ENCODE peak calls at places on chromosomes 6 and 20, in six cellular contexts. G is brain microvascular endothelial cell; C is psoas muscle; B is CD8-positive, alpha-beta T cell; D is HL-60; Q is kidney. E is an unnamed sample.

GRCh38 chr6:138563650-138564049 is 64.4 kb upstream of the NHSL1 start:
- DNase-seq in G (no peak), Q (no peak), C (no peak), D (no peak), B (no peak), E (no peak)

GRCh38 chr6:152726313-152726712 is 24.3 kb upstream of the VIP start:
- DNase-seq in C (no peak), B (no peak), G (no peak), Q (no peak), D (no peak), E (no peak)

GRCh38 chr6:29414588-29414987 is at the start of gene OR12D1:
- DNase-seq in D (no peak), B (no peak), C (no peak), Q (no peak), G (no peak), E (no peak)

GRCh38 chr6:9086331-9086730 is 651.0 kb upstream of the SLC35B3 start:
- DNase-seq in G (no peak), B (no peak), D (no peak), Q (no peak), C (no peak), E (no peak)

GRCh38 chr6:125004198-125004597 is 42.0 kb downstream of the RNF217 start:
- DNase-seq in B (no peak), C (no peak), D (no peak), Q (no peak), G (no peak), E (no peak)

GRCh38 chr6:170522565-170523183 is 30.4 kb downstream of the PSMB1 start:
- DNase-seq in B (no peak), G (no peak), Q (no peak), C (no peak), D (peak), E (no peak)

GRCh38 chr20:15756001-15756400 is 817.2 kb downstream of the KIF16B start:
- DNase-seq in G (no peak), Q (no peak), C (no peak), D (no peak), B (no peak), E (no peak)

GRCh38 chr6:26223677-26224546 is 136.7 kb downstream of the HFE start:
- DNase-seq in C (peak), D (no peak), G (peak), B (no peak), Q (no peak), E (no peak)

GRCh38 chr6:158666637-158667359 is 16.9 kb downstream of the SYTL3 start:
- DNase-seq in C (no peak), G (no peak), D (peak), B (no peak), Q (no peak), E (no peak)

GRCh38 chr20:17617212-17617867 is 47.5 kb downstream of the DSTN start:
- DNase-seq in G (no peak), B (no peak), D (peak), Q (peak), C (peak), E (no peak)

GRCh38 chr20:62027116-62027515 is 38.6 kb downstream of the TAF4 start:
- DNase-seq in D (no peak), G (no peak), B (no peak), Q (peak), C (peak), E (no peak)

GRCh38 chr6:20866038-20866437 is 331.8 kb downstream of the CDKAL1 start:
- DNase-seq in D (no peak), B (no peak), Q (no peak), C (no peak), G (no peak), E (no peak)

GRCh38 chr20:52596261-52596660 is 375.9 kb upstream of the TSHZ2 start:
- DNase-seq in G (no peak), B (no peak), D (no peak), Q (no peak), C (no peak), E (no peak)

GRCh38 chr6:166705070-166705469 is 78.0 kb upstream of the RPS6KA2 start:
- DNase-seq in G (no peak), C (no peak), D (no peak), Q (no peak), B (no peak), E (no peak)

GRCh38 chr20:62179162-62179504 is 3.7 kb upstream of the MTG2 start:
- DNase-seq in D (no peak), G (no peak), Q (no peak), C (peak), B (no peak), E (no peak)

GRCh38 chr6:56370591-56371198 is 123.3 kb upstream of the COL21A1 start:
- DNase-seq in G (peak), Q (no peak), B (no peak), D (peak), C (no peak), E (no peak)

DNA sequence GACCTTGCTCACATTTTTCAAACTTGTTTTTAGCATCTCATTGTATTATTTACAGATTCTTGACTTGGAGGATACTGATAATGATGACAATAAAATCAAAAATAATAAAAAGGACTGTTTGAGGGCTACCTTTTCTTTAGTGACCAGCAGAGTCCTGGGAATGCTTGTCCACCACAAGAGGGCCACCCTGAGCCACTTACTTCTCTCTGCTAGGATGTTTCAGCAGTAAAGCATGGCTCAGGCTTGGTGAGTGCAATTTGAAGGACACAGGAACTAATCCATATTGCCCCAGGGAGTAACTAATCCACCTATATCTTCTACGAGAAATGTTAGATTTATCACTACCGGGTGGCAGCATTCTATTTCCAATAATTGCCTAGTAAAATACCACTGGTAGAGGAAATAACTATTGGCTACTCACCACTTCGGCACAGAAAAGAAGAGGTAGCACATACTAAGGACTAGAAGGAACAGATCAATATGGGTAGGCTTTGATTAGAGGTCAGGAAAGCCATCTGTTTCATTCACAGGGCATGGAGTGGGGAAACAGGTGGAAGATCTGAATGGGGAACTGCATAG is 5.8 kb upstream of the KIAA0408 start:
- DNase-seq in B (peak), G (peak), Q (no peak), D (peak), C (peak), E (peak)
- H3K27ac ChIP-seq in B (no peak), G (peak), Q (no peak), D (no peak), C (peak), E (no peak)

DNA sequence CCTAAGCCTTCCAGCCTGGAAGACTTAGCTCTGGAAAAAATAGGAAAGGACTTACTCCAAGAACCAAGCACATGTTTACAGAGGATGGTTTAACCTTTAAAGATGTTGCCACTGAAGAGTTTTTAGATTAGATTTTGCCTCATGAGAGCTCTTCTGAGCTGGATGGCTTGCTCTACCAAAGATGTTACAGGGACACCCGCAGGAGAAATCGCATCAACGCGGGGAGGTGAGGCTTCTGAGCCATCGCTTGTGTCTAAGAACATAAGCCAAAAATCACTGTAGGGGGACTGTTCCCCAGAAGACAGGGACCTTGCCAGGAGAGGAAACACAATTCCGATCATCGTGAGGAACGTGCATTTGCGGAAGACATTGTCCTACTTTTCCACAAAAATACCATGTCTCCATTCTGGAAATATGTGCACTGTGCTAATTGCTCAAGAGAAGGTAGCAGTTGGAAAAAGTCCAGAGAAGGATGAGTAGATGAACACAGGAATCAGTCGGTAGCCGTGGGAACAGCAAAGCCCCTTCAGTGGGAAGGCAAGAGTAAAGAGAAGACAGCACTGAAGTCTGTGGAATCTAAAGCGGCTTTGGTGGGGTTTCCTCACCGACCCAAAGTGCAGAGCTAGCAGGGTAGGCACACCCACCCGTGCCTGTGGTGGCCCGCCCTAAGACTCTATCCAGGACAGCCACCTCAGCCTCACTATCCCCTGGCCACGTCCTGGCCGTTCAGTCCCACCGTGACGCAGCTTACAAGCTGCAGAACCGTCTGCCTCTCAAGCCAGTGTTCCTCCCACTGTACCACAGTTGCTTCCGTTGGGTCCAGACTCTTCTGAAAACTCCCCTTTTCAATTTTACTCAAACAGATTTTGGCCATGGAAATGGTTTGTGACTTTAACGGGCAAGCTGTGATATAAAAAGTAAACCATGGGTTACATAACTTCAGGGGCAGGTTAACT is 334.8 kb downstream of the NRN1 start:
- DNase-seq in D (no peak), G (no peak), B (no peak), Q (no peak), C (peak), E (no peak)
- H3K27ac ChIP-seq in D (peak), G (peak), B (no peak), Q (peak), C (peak), E (no peak)

DNA sequence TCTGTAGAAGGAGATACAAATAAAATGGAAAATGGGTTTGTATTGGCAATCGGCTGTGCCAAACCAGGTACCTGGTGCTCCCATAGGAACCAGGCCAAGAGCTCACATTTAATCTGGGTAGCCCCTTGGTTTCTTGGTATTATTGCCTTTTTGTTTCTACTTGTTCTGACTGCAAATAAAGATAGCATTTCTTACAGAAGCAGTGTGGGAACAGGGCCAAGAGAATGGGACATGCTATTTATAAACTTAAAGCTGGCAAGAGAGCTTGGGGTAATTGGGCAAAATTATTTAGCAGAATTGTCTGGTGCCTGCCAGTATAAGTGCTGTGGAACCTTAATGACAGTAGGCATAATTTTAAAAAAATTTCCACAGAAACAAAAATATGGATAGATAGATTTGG is 113.5 kb upstream of the GLP1R start:
- DNase-seq in D (no peak), C (no peak), B (no peak), G (no peak), Q (no peak), E (no peak)
- H3K27ac ChIP-seq in D (no peak), C (no peak), B (no peak), G (no peak), Q (no peak), E (no peak)

GRCh38 chr6:31861919-31862343 is 690 bp downstream of the NEU1 start:
- DNase-seq in C (no peak), Q (no peak), G (no peak), D (no peak), B (no peak), E (no peak)
- H3K27ac ChIP-seq in C (peak), Q (no peak), G (peak), D (peak), B (peak), E (peak)

GRCh38 chr6:147508073-147508870 is at the start of gene SAMD5:
- DNase-seq in B (no peak), G (peak), C (peak), Q (peak), D (no peak), E (peak)
- H3K27ac ChIP-seq in B (no peak), G (no peak), C (no peak), Q (peak), D (no peak), E (no peak)